ENCODE peak calls at places on chromosomes 11 and 22, in five cellular contexts. D is transverse colon, G is lower leg skin, U is germinal center, I is fibroblast of the conjunctiva. Q is an unnamed sample.

GRCh38 chr22:48823941-48824340 is 1003.7 kb downstream of the BRD1 start:
- DNase-seq in I (no peak), D (no peak), U (no peak), G (no peak), Q (no peak)

GRCh38 chr11:123518496-123519054 is 88.5 kb downstream of the GRAMD1B start:
- DNase-seq in D (no peak), G (no peak), I (no peak), U (no peak), Q (no peak)

GRCh38 chr11:130219148-130219547 is 59.6 kb downstream of the ST14 start:
- DNase-seq in G (no peak), U (no peak), D (no peak), I (no peak), Q (no peak)

GRCh38 chr11:11752688-11753087 is 89.1 kb upstream of the USP47 start:
- DNase-seq in U (no peak), I (no peak), G (no peak), D (no peak), Q (no peak)

GRCh38 chr11:72925656-72926055 is 111.4 kb downstream of the ATG16L2 start:
- DNase-seq in I (no peak), G (no peak), U (no peak), D (no peak), Q (no peak)

GRCh38 chr11:8219257-8220021 is 44.2 kb downstream of the LMO1 start:
- DNase-seq in I (peak), U (no peak), G (no peak), D (peak), Q (peak)

GRCh38 chr11:64306876-64307622 is 1.7 kb downstream of the ESRRA start:
- DNase-seq in G (no peak), U (no peak), I (peak), D (peak), Q (peak)

GRCh38 chr11:2787816-2788750 is 88.3 kb upstream of the KCNQ1OT1 start:
- DNase-seq in D (peak), U (no peak), G (no peak), I (no peak), Q (no peak)

GRCh38 chr11:64358907-64359711 is at the start of gene RPS6KA4:
- DNase-seq in G (no peak), D (peak), I (no peak), U (peak), Q (peak)

GRCh38 chr22:41448189-41448808 is 1.7 kb upstream of the TOB2 start:
- DNase-seq in U (peak), D (peak), G (peak), I (peak), Q (peak)

GRCh38 chr11:96084610-96085348 is 160.9 kb upstream of the MTMR2 start:
- DNase-seq in U (no peak), I (no peak), D (no peak), G (no peak), Q (no peak)

GRCh38 chr22:43330178-43331063 is 12.8 kb downstream of the SCUBE1 start:
- DNase-seq in I (no peak), U (no peak), D (no peak), G (no peak), Q (no peak)

GRCh38 chr22:27461470-27461869 is 340.1 kb downstream of the MN1 start:
- DNase-seq in G (no peak), I (no peak), U (no peak), D (no peak), Q (peak)

GRCh38 chr22:38240734-38241252 is 32.0 kb downstream of the TMEM184B start:
- DNase-seq in D (peak), U (no peak), G (no peak), I (peak), Q (peak)

GRCh38 chr11:73145986-73146575 is 4.0 kb upstream of the FCHSD2 start:
- DNase-seq in G (no peak), I (no peak), U (no peak), D (no peak), Q (no peak)

GRCh38 chr11:6405837-6406236 is 13.1 kb downstream of the APBB1 start:
- DNase-seq in G (no peak), U (no peak), D (no peak), I (no peak), Q (no peak)

GRCh38 chr22:42074846-42075245 is 798 bp downstream of the PHETA2 start:
- DNase-seq in I (no peak), U (no peak), D (no peak), G (no peak), Q (peak)

GRCh38 chr11:76626921-76627391 is 43.6 kb downstream of the LRRC32 start:
- DNase-seq in U (peak), D (no peak), I (no peak), G (no peak), Q (peak)

GRCh38 chr11:13009921-13010736 is 1.0 kb downstream of the RASSF10 start:
- DNase-seq in D (no peak), I (no peak), U (no peak), G (no peak), Q (no peak)

GRCh38 chr22:45552580-45553332 is 50.1 kb downstream of the FBLN1 start:
- DNase-seq in U (no peak), D (peak), I (peak), G (no peak), Q (peak)

GRCh38 chr11:99199336-99199735 is 178.6 kb downstream of the CNTN5 start:
- DNase-seq in G (no peak), D (no peak), U (no peak), I (no peak), Q (peak)

GRCh38 chr11:68504432-68505066 is 44.0 kb downstream of the PPP6R3 start:
- DNase-seq in I (no peak), U (no peak), G (no peak), D (no peak), Q (no peak)

GRCh38 chr22:27125539-27125938 is 468.2 kb downstream of the MIAT start:
- DNase-seq in G (no peak), D (no peak), I (no peak), U (no peak), Q (no peak)

GRCh38 chr11:128694618-128695481 is 978 bp downstream of the FLI1 start:
- DNase-seq in G (no peak), D (no peak), I (no peak), U (peak), Q (peak)

GRCh38 chr11:67378544-67378943 is 5.1 kb upstream of the CLCF1 start:
- DNase-seq in G (no peak), D (no peak), I (no peak), U (no peak), Q (no peak)

GRCh38 chr22:32804823-32805585 is 3.5 kb downstream of the TIMP3 start:
- DNase-seq in I (no peak), D (no peak), G (no peak), U (no peak), Q (no peak)

GRCh38 chr11:85955531-85955930 is 100.3 kb downstream of the CCDC83 start:
- DNase-seq in I (no peak), U (no peak), D (no peak), G (no peak), Q (peak)

GRCh38 chr11:1303973-1304372 is 5.5 kb downstream of the TOLLIP start:
- DNase-seq in I (no peak), D (peak), G (no peak), U (no peak), Q (no peak)

GRCh38 chr11:69443138-69443967 is 38.1 kb upstream of the LINC01488 start:
- DNase-seq in G (peak), D (peak), I (peak), U (peak), Q (peak)

GRCh38 chr22:37377927-37378326 is 49.4 kb downstream of the ELFN2 start:
- DNase-seq in G (no peak), U (peak), D (no peak), I (no peak), Q (no peak)

GRCh38 chr22:23824476-23825245 is 14.1 kb downstream of the DERL3 start:
- DNase-seq in D (no peak), G (no peak), I (no peak), U (no peak), Q (no peak)

GRCh38 chr11:128421577-128421976 is 165.8 kb downstream of the ETS1 start:
- DNase-seq in U (no peak), D (no peak), G (no peak), I (no peak), Q (peak)

GRCh38 chr22:40753114-40753513 is 66.0 kb downstream of the SLC25A17 start:
- DNase-seq in I (no peak), U (no peak), G (no peak), D (no peak), Q (no peak)

GRCh38 chr11:132106336-132106982 is 736.0 kb downstream of the NTM start:
- DNase-seq in I (no peak), D (no peak), U (no peak), G (no peak), Q (no peak)

GRCh38 chr11:69876013-69876412 is 56.8 kb upstream of the FGF3 start:
- DNase-seq in G (no peak), U (no peak), I (no peak), D (peak), Q (no peak)

Q was measured in cardiac fibroblast.